ENCODE peak calls at places on chromosomes 16 and 17, in ten cellular contexts. L, E, C, A, Y, F, H, V, S and T are unnamed samples.

GRCh38 chr16:4315185-4316102 is at the start of gene GLIS2:
- DNase-seq in L (peak; percentile 94), E (no peak), C (peak; percentile 83), A (peak; percentile 87), Y (peak; percentile 89), F (peak; percentile 94), H (peak; percentile 82), V (no peak), S (peak; percentile 89), T (peak; percentile 74)

GRCh38 chr17:2563061-2563460 is 30.4 kb upstream of the PAFAH1B1 start:
- DNase-seq in L (no peak), E (no peak), C (no peak), A (no peak), Y (no peak), F (no peak), H (no peak), V (no peak), S (no peak), T (no peak)

GRCh38 chr16:12811441-12812198 is 7.9 kb upstream of the CPPED1 start:
- DNase-seq in L (no peak), E (no peak), C (no peak), A (no peak), Y (no peak), F (no peak), H (no peak), V (no peak), S (no peak), T (no peak)

GRCh38 chr17:42311240-42312034 is 23.1 kb downstream of the STAT5A start:
- DNase-seq in L (peak; percentile 57), E (no peak), C (peak; percentile 93), A (peak; percentile 98), Y (peak; percentile 64), F (peak; percentile 82), H (peak; percentile 94), V (peak; percentile 68), S (no peak), T (no peak)

GRCh38 chr17:64778367-64779290 is 116.5 kb upstream of the SMURF2 start:
- DNase-seq in L (peak; percentile 32), E (no peak), C (peak; percentile 69), A (no peak), Y (peak; percentile 69), F (no peak), H (no peak), V (peak; percentile 60), S (no peak), T (no peak)

GRCh38 chr17:18070861-18071340 is 16.8 kb upstream of the DRG2 start:
- DNase-seq in L (peak; percentile 34), E (no peak), C (no peak), A (no peak), Y (peak; percentile 19), F (no peak), H (peak; percentile 61), V (no peak), S (no peak), T (no peak)

GRCh38 chr17:44599298-44600175 is 42.3 kb downstream of the FZD2 start:
- DNase-seq in L (peak; percentile 40), E (peak; percentile 3), C (no peak), A (peak; percentile 88), Y (peak; percentile 44), F (no peak), H (peak; percentile 99), V (peak; percentile 30), S (peak; percentile 93), T (no peak)

GRCh38 chr17:46984341-46984740 is 5.3 kb upstream of the RPRML start:
- DNase-seq in L (no peak), E (no peak), C (no peak), A (no peak), Y (no peak), F (peak; percentile 63), H (no peak), V (no peak), S (no peak), T (no peak)

GRCh38 chr17:69142473-69142802 is 743 bp upstream of the ABCA6 start:
- DNase-seq in L (no peak), E (no peak), C (no peak), A (no peak), Y (no peak), F (no peak), H (peak; percentile 33), V (no peak), S (no peak), T (no peak)

GRCh38 chr17:5821057-5821456 is 236.7 kb upstream of the NLRP1 start:
- DNase-seq in L (no peak), E (no peak), C (no peak), A (no peak), Y (no peak), F (no peak), H (peak; percentile 29), V (no peak), S (peak; percentile 48), T (no peak)

GRCh38 chr16:11379420-11379819 is 34.2 kb downstream of the RMI2 start:
- DNase-seq in L (no peak), E (no peak), C (no peak), A (peak; percentile 65), Y (no peak), F (no peak), H (peak; percentile 65), V (no peak), S (no peak), T (peak; percentile 73)

GRCh38 chr16:84607694-84608093 is 10.2 kb downstream of the COTL1 start:
- DNase-seq in L (no peak), E (no peak), C (no peak), A (no peak), Y (no peak), F (no peak), H (no peak), V (no peak), S (no peak), T (peak; percentile 71)

GRCh38 chr16:53290520-53290919 is 143.8 kb upstream of the RBL2 start:
- DNase-seq in L (no peak), E (no peak), C (no peak), A (no peak), Y (no peak), F (no peak), H (no peak), V (no peak), S (no peak), T (no peak)
- TF ChIP-seq CTCF in L (no peak), E (no peak), C (no peak), A (no peak), Y (no peak), F (no peak), H (no peak), V (no peak), S (no peak), T (no peak)

GRCh38 chr17:29593546-29594440 is 861 bp downstream of the ANKRD13B start:
- DNase-seq in L (peak; percentile 86), E (no peak), C (peak; percentile 58), A (no peak), Y (peak; percentile 94), F (no peak), H (peak; percentile 24), V (no peak), S (peak; percentile 57), T (no peak)
- TF ChIP-seq CTCF in L (peak; percentile 30), E (no peak), C (peak; percentile 24), A (no peak), Y (peak; percentile 74), F (peak; percentile 36), H (peak; percentile 17), V (no peak), S (peak; percentile 52), T (peak; percentile 41)

GRCh38 chr17:59611503-59611902 is 8.2 kb upstream of the CLTC start:
- DNase-seq in L (no peak), E (no peak), C (no peak), A (no peak), Y (no peak), F (no peak), H (no peak), V (no peak), S (no peak), T (no peak)

GRCh38 chr17:59601130-59601529 is 18.6 kb upstream of the CLTC start:
- DNase-seq in L (no peak), E (no peak), C (no peak), A (no peak), Y (no peak), F (no peak), H (no peak), V (no peak), S (no peak), T (no peak)

GRCh38 chr17:59607817-59608403 is 11.8 kb upstream of the CLTC start:
- DNase-seq in L (peak; percentile 19), E (no peak), C (no peak), A (no peak), Y (peak; percentile 78), F (peak; percentile 36), H (no peak), V (no peak), S (peak; percentile 55), T (no peak)

GRCh38 chr17:59607061-59607460 is 12.6 kb upstream of the CLTC start:
- DNase-seq in L (no peak), E (no peak), C (no peak), A (no peak), Y (no peak), F (no peak), H (no peak), V (no peak), S (no peak), T (no peak)
- TF ChIP-seq CTCF in L (no peak), E (no peak), C (no peak), A (no peak), Y (no peak), F (no peak), H (no peak), V (no peak), S (no peak), T (no peak)

GRCh38 chr16:24537474-24538337 is 1.7 kb upstream of the RBBP6 start:
- DNase-seq in L (no peak), E (no peak), C (no peak), A (no peak), Y (peak; percentile 12), F (peak; percentile 27), H (no peak), V (no peak), S (peak; percentile 80), T (no peak)

GRCh38 chr16:24538756-24539294 is 541 bp upstream of the RBBP6 start:
- DNase-seq in L (no peak), E (no peak), C (no peak), A (peak; percentile 78), Y (no peak), F (no peak), H (no peak), V (peak; percentile 67), S (no peak), T (no peak)

GRCh38 chr16:24534634-24535033 is 4.7 kb upstream of the RBBP6 start:
- DNase-seq in L (no peak), E (no peak), C (no peak), A (no peak), Y (no peak), F (no peak), H (no peak), V (no peak), S (peak; percentile 49), T (no peak)

GRCh38 chr16:24536671-24537070 is 2.7 kb upstream of the RBBP6 start:
- DNase-seq in L (no peak), E (no peak), C (no peak), A (no peak), Y (no peak), F (no peak), H (no peak), V (no peak), S (no peak), T (no peak)

DNA sequence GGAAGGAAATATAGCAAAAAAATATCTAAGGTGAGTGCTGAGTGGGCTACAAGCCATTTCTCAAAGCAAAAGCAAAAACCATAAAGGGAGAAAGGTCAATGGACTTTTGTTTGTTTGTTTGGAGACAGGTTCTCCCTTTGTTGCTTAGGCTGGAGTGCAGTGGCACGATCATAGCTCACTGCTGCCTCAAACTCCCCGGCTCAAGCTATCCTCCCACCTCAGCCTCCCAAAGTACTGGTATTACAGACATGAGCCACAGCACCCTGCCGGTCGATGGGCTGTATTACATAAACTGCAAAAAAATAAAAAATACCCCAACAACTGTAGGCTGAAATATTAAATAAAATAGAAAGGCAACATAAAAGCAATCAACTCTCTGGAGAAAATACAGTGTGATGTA is 3.5 kb upstream of the RBBP6 start:
- DNase-seq in L (no peak), E (no peak), C (no peak), A (no peak), Y (no peak), F (no peak), H (no peak), V (no peak), S (no peak), T (no peak)
- TF ChIP-seq CTCF in L (peak; percentile 8), E (no peak), C (no peak), A (no peak), Y (no peak), F (no peak), H (no peak), V (no peak), S (no peak), T (no peak)